ENCODE peak calls at places on chromosomes 1 and 21, in four cellular contexts. P is IMR-90, G is A549, D is cardiac fibroblast. Y is an unnamed sample.

GRCh38 chr1:168920456-168921094 is 185.9 kb upstream of the ATP1B1 start:
- DNase-seq in P (peak), G (peak), D (peak), Y (no peak)

GRCh38 chr1:230313453-230314141 is 112.5 kb downstream of the PGBD5 start:
- DNase-seq in P (no peak), G (no peak), D (no peak), Y (no peak)

GRCh38 chr1:65471213-65471833 is 50.9 kb downstream of the LEPR start:
- DNase-seq in P (no peak), G (no peak), D (peak), Y (no peak)

GRCh38 chr1:198929961-198930599 is 291.2 kb downstream of the PTPRC start:
- DNase-seq in P (peak), G (no peak), D (peak), Y (no peak)

GRCh38 chr21:33396966-33397365 is 6.2 kb upstream of the IFNGR2 start:
- DNase-seq in P (peak), G (no peak), D (peak), Y (peak)

GRCh38 chr1:245469734-245470133 is 314.9 kb downstream of the KIF26B start:
- DNase-seq in P (no peak), G (no peak), D (no peak), Y (no peak)

GRCh38 chr1:208731976-208732821 is 488.0 kb upstream of the PLXNA2 start:
- DNase-seq in P (no peak), G (no peak), D (no peak), Y (peak)

GRCh38 chr1:164772635-164773034 is 213.7 kb downstream of the PBX1 start:
- DNase-seq in P (peak), G (peak), D (peak), Y (peak)

GRCh38 chr1:227765261-227766014 is 30.2 kb downstream of the SNAP47 start:
- DNase-seq in P (no peak), G (no peak), D (no peak), Y (no peak)

GRCh38 chr1:8350914-8351684 is 33.2 kb downstream of the SLC45A1 start:
- DNase-seq in P (no peak), G (no peak), D (no peak), Y (no peak)

GRCh38 chr1:35080171-35080854 is 1.1 kb downstream of the ZMYM1 start:
- DNase-seq in P (no peak), G (no peak), D (no peak), Y (no peak)

GRCh38 chr1:34053660-34054059 is 111.4 kb downstream of the CSMD2 start:
- DNase-seq in P (no peak), G (no peak), D (no peak), Y (no peak)

GRCh38 chr1:228927947-228928898 is 192.9 kb downstream of the RHOU start:
- DNase-seq in P (no peak), G (no peak), D (peak), Y (no peak)

GRCh38 chr1:160801836-160802580 is 6.0 kb downstream of the LY9 start:
- DNase-seq in P (no peak), G (no peak), D (no peak), Y (no peak)

GRCh38 chr1:65147424-65148177 is 402 bp upstream of the AK4 start:
- DNase-seq in P (no peak), G (no peak), D (peak), Y (no peak)

GRCh38 chr21:31194510-31195293 is 149.4 kb downstream of the TIAM1 start:
- DNase-seq in P (no peak), G (no peak), D (no peak), Y (no peak)

GRCh38 chr21:37062592-37062933 is 10.3 kb downstream of the PIGP start:
- DNase-seq in P (no peak), G (no peak), D (no peak), Y (no peak)

GRCh38 chr21:16324630-16325029 is 594.8 kb downstream of the USP25 start:
- DNase-seq in P (no peak), G (no peak), D (no peak), Y (no peak)

DNA sequence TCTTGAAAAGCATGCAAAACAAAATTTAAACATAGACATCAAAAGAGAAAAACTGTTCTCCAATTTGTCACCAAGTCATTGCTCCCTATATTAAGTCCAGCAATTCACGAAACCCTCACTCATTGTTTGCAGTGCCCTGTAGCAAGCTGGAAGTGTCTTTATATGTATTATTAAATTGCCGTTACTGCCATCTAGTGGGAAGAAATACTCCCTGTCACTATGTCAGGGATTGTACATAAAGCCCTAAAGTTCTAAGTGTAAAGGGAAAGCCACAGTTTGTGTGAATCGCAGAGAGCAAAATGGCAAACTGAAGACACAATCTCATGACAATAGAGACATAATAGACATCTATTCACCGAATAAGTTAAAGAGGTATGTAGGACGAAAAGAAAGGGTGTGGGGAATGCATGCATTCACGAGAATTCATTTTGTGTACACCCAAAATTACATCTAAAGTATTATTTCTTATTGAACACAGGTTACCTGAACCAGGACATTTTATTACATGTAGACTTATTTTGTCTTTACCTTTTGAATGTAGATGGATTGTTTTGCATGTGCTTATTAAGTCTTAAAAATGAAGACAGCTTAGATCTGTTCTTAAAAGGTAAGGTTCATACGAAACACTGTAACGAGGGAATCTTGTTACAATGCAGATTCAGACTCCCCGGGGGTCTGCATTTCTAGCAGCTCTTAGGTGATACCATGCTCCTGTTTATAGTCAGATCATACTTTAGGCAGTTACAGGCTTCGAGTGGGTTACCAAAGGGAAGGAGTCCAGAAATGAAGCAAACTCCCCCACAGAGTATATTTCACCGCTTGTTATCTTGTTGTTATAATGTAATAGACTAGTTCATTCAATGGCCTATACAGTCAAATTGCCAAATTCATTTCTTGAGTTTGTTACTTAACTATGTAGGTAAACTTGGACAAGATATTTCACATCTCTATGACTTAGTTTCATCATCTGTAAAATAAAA is 600.8 kb downstream of the USP25 start:
- DNase-seq in P (peak), G (peak), D (peak), Y (peak)
- TF ChIP-seq CTCF in P (peak), G (peak), D (peak), Y (peak)

GRCh38 chr1:27570383-27570755 is 33.6 kb downstream of the AHDC1 start:
- DNase-seq in P (no peak), G (no peak), D (no peak), Y (no peak)

GRCh38 chr1:27569506-27570382 is 34.2 kb downstream of the AHDC1 start:
- DNase-seq in P (no peak), G (no peak), D (no peak), Y (no peak)

GRCh38 chr1:27572019-27572678 is 31.8 kb downstream of the AHDC1 start:
- DNase-seq in P (no peak), G (no peak), D (no peak), Y (no peak)

GRCh38 chr1:27571439-27572018 is 32.4 kb downstream of the AHDC1 start:
- DNase-seq in P (no peak), G (no peak), D (no peak), Y (no peak)

GRCh38 chr1:27570823-27571222 is 33.1 kb downstream of the AHDC1 start:
- DNase-seq in P (no peak), G (no peak), D (no peak), Y (no peak)
- H3K4me3 ChIP-seq in P (no peak), G (no peak), D (no peak), Y (no peak)

GRCh38 chr1:244013100-244013499 is 38.0 kb upstream of the ZBTB18 start:
- DNase-seq in P (no peak), G (no peak), D (no peak), Y (no peak)
- TF ChIP-seq CTCF in P (no peak), G (no peak), D (no peak), Y (no peak)

DNA sequence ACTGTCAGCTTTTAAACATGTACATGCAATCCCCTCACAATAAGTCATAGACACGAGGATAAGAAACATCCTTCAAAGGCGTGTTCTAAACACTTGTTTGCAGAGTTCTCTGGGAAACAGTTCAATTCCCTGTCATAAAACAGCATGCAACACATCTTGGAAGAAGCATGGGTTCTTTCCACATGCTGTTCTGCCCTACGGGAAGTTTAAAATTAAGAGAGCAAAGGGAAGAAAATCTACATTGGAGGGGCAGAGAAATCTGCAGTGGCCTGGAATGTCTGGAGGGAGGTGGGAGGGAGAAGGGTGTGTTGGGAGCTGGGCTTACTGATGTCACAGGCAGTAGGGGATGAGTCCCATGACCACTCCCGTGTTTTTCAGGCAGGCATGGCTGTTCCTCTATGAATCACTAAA is 98.3 kb upstream of the SLC2A1 start:
- DNase-seq in P (peak), G (no peak), D (peak), Y (no peak)
- H3K4me3 ChIP-seq in P (no peak), G (no peak), D (no peak), Y (no peak)

DNA sequence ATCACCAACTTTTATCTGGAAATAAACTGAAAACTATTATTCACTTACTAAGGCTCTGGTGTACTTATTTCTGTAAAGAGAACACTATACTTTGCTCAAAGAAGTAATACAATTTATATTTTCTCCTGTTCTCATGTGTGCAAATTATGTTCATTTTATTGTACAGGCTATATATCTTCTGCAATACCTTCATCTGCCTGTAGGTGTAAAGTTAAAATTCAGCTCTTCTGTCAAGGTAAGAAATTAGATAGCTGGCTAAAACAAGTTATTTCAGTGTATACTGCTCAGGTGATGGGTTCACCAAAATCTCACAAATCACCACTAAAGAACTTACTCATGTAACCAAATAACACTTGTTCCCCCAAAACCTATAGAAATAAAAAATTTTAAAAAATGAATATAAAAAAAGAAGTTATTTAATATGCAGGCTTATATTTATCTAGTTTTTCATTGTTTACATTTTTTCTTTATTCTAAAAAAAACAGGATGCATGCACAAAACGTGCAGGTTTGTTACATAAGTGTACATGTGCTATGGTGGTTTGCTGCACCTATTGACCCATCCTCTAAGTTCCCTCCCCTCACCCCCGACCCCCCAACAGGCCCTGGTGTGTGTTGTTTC is 81.5 kb downstream of the PTGER3 start:
- DNase-seq in P (peak), G (no peak), D (peak), Y (no peak)
- TF ChIP-seq CTCF in P (peak), G (no peak), D (peak), Y (no peak)